ENCODE peak calls at places on chromosomes 12 and 14, in nine cellular contexts. Z is stimulated activated CD8-positive, alpha-beta memory T cell treated with anti-CD3 and anti-CD28 coated beads, Interleukin-15, amount 100 ng/mL, for 1 hour; L is activated naive CD8-positive, alpha-beta T cell treated with anti-CD3 and anti-CD28 coated beads, Interleukin-2, amount 50 U/mL, for 16 hours; Y is PC-3; F is upper lobe of right lung; E is glutamatergic neuron; J is stimulated activated CD4-positive, alpha-beta T cell treated with anti-CD3 and anti-CD28 coated beads, Interleukin-2, amount 100 ng/mL, for 48 hours; C is GDM1; I is HT-29. V is an unnamed sample.

GRCh38 chr12:8992086-8992409 is 2.7 kb downstream of the KLRG1 start:
- DNase-seq in Z (no peak), L (no peak), Y (no peak), F (no peak), E (no peak), J (no peak), C (peak; percentile 37), I (no peak), V (no peak)

GRCh38 chr12:102281231-102281630 is 83.6 kb upstream of the PMCH start:
- DNase-seq in Z (no peak), L (no peak), Y (no peak), F (no peak), E (no peak), J (no peak), C (no peak), I (no peak), V (no peak)

GRCh38 chr14:101133068-101133467 is 229.5 kb upstream of the RTL1 start:
- DNase-seq in Z (no peak), L (no peak), Y (no peak), F (no peak), E (no peak), J (no peak), C (no peak), I (no peak), V (no peak)

GRCh38 chr12:124925117-124925516 is 10.7 kb upstream of the UBC start:
- DNase-seq in Z (no peak), L (no peak), Y (no peak), F (no peak), E (no peak), J (no peak), C (no peak), I (no peak), V (no peak)

GRCh38 chr12:114625294-114625851 is 58.6 kb downstream of the TBX3 start:
- DNase-seq in Z (no peak), L (no peak), Y (peak; percentile 74), F (no peak), E (peak; percentile 81), J (peak; percentile 37), C (peak; percentile 31), I (peak; percentile 69), V (peak; percentile 84)

GRCh38 chr14:66709292-66709691 is 201.3 kb downstream of the GPHN start:
- DNase-seq in Z (no peak), L (no peak), Y (peak; percentile 3), F (no peak), E (no peak), J (no peak), C (no peak), I (no peak), V (no peak)

GRCh38 chr12:87779016-87779415 is 250.2 kb downstream of the C12orf50 start:
- DNase-seq in Z (no peak), L (no peak), Y (no peak), F (no peak), E (no peak), J (no peak), C (no peak), I (no peak), V (no peak)

GRCh38 chr12:68918960-68919359 is 14.0 kb downstream of the CPM start:
- DNase-seq in Z (no peak), L (no peak), Y (no peak), F (no peak), E (no peak), J (no peak), C (no peak), I (no peak), V (no peak)

GRCh38 chr14:77302926-77303325 is 17.8 kb downstream of the POMT2 start:
- DNase-seq in Z (no peak), L (no peak), Y (peak; percentile 97), F (no peak), E (no peak), J (peak; percentile 39), C (no peak), I (no peak), V (peak; percentile 85)

GRCh38 chr12:46956451-46957035 is 122.9 kb upstream of the PCED1B start:
- DNase-seq in Z (no peak), L (no peak), Y (no peak), F (no peak), E (no peak), J (no peak), C (no peak), I (no peak), V (peak; percentile 63)

GRCh38 chr12:48965447-48965846 is 6.1 kb downstream of the WNT10B start:
- DNase-seq in Z (no peak), L (no peak), Y (no peak), F (no peak), E (no peak), J (no peak), C (no peak), I (peak; percentile 30), V (peak; percentile 44)

V was measured in fibroblast of villous mesenchyme.